ENCODE peak calls at places on chromosomes 1 and 21, in nine cellular contexts. K is HFF-Myc, J is AG10803, Y is tibial artery, U is AG04450, X is heart left ventricle, Q is fibroblast of the aortic adventitia, B is esophagus squamous epithelium, S is SK-N-SH. E is an unnamed sample.

GRCh38 chr1:205568469-205569361 is 63.1 kb downstream of the ELK4 start:
- DNase-seq in K (no peak), J (no peak), Y (no peak), U (no peak), X (no peak), Q (no peak), B (no peak), S (peak), E (no peak)

GRCh38 chr1:10225573-10225972 is 15.2 kb downstream of the KIF1B start:
- DNase-seq in K (no peak), J (peak), Y (no peak), U (no peak), X (no peak), Q (no peak), B (no peak), S (no peak), E (peak)

GRCh38 chr1:235844776-235845175 is 21.9 kb downstream of the LYST start:
- DNase-seq in K (no peak), J (no peak), Y (no peak), U (no peak), X (no peak), Q (no peak), B (no peak), S (no peak), E (no peak)

GRCh38 chr1:34066921-34067603 is 98.0 kb downstream of the CSMD2 start:
- DNase-seq in K (peak), J (peak), Y (no peak), U (peak), X (no peak), Q (peak), B (no peak), S (no peak), E (peak)

GRCh38 chr1:85125891-85126290 is 74.9 kb downstream of the SYDE2 start:
- DNase-seq in K (no peak), J (no peak), Y (no peak), U (no peak), X (no peak), Q (no peak), B (no peak), S (no peak), E (no peak)

GRCh38 chr1:60033066-60033465 is 40.5 kb downstream of the C1orf87 start:
- DNase-seq in K (no peak), J (peak), Y (no peak), U (no peak), X (no peak), Q (no peak), B (no peak), S (no peak), E (no peak)

GRCh38 chr1:184610872-184611614 is 143.6 kb downstream of the EDEM3 start:
- DNase-seq in K (no peak), J (no peak), Y (no peak), U (no peak), X (peak), Q (no peak), B (no peak), S (peak), E (no peak)

GRCh38 chr1:232893481-232894313 is 56.7 kb upstream of the NTPCR start:
- DNase-seq in K (no peak), J (no peak), Y (no peak), U (no peak), X (no peak), Q (no peak), B (no peak), S (peak), E (no peak)

GRCh38 chr1:42172394-42173133 is 8.0 kb upstream of the GUCA2A start:
- DNase-seq in K (no peak), J (peak), Y (no peak), U (no peak), X (peak), Q (no peak), B (no peak), S (peak), E (no peak)

GRCh38 chr21:46100020-46100419 is 2.1 kb downstream of the COL6A2 start:
- DNase-seq in K (no peak), J (no peak), Y (no peak), U (no peak), X (no peak), Q (no peak), B (no peak), S (no peak), E (no peak)

GRCh38 chr1:239368436-239369109 is 17.8 kb upstream of the CHRM3 start:
- DNase-seq in K (no peak), J (no peak), Y (no peak), U (no peak), X (no peak), Q (no peak), B (no peak), S (no peak), E (no peak)

GRCh38 chr1:109959632-109959973 is 25.0 kb upstream of the AHCYL1 start:
- DNase-seq in K (no peak), J (no peak), Y (no peak), U (no peak), X (no peak), Q (no peak), B (no peak), S (no peak), E (no peak)

GRCh38 chr21:43367296-43367695 is 59.6 kb downstream of the SIK1 start:
- DNase-seq in K (no peak), J (no peak), Y (no peak), U (no peak), X (no peak), Q (no peak), B (no peak), S (peak), E (no peak)
- H3K4me3 ChIP-seq in K (no peak), J (no peak), Y (no peak), U (no peak), X (no peak), Q (no peak), B (no peak), S (no peak), E (no peak)

GRCh38 chr1:58968360-58968952 is 184.6 kb upstream of the JUN start:
- DNase-seq in K (no peak), J (peak), Y (peak), U (no peak), X (peak), Q (peak), B (no peak), S (peak), E (peak)

GRCh38 chr1:58964880-58965279 is 181.0 kb upstream of the JUN start:
- DNase-seq in K (no peak), J (peak), Y (peak), U (no peak), X (no peak), Q (peak), B (no peak), S (no peak), E (peak)

GRCh38 chr1:58966103-58966916 is 182.5 kb upstream of the JUN start:
- DNase-seq in K (no peak), J (no peak), Y (no peak), U (no peak), X (no peak), Q (no peak), B (no peak), S (no peak), E (no peak)

GRCh38 chr1:58964428-58964827 is 180.6 kb upstream of the JUN start:
- DNase-seq in K (no peak), J (no peak), Y (no peak), U (no peak), X (no peak), Q (no peak), B (no peak), S (no peak), E (no peak)

DNA sequence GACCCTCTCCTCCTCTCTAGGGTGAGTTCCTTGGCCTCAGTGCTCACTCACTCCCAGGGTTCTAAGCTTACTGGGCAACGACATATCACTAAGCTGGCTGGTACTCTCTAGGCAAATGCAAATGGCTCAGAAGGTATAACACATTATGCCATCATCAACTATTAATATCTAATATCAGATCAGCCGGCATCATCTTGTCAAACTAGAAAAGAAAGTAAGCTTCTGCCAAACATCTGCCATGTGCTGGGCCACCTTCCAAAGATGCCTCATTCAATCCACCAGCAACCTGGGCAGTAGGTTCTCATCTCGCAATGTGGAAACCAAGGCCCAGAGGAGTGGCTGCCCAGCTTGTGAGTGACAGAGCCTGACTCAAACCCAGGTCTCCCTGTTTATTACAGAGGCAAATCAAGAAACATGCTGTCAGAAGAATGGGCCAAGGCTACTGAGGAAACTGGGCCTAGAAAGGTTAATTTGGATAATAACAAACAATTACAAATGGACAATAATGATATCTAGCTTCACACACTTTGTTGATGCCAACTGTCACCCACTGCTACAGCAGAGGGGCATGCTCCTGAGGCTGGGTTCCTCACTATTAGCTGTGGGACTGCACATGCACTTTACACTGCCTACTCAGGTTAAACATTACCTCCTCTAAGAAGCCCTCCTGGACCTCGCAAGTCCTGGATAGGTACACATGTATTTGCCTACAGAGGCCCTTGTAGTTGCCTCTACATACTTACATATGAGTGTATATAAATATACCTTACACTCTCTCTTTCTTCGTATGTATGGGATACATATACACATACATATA is 183.3 kb upstream of the JUN start:
- DNase-seq in K (no peak), J (no peak), Y (no peak), U (no peak), X (no peak), Q (no peak), B (no peak), S (no peak), E (no peak)
- TF ChIP-seq CTCF in K (no peak), J (no peak), Y (no peak), U (no peak), X (no peak), Q (no peak), B (no peak), S (no peak), E (no peak)

DNA sequence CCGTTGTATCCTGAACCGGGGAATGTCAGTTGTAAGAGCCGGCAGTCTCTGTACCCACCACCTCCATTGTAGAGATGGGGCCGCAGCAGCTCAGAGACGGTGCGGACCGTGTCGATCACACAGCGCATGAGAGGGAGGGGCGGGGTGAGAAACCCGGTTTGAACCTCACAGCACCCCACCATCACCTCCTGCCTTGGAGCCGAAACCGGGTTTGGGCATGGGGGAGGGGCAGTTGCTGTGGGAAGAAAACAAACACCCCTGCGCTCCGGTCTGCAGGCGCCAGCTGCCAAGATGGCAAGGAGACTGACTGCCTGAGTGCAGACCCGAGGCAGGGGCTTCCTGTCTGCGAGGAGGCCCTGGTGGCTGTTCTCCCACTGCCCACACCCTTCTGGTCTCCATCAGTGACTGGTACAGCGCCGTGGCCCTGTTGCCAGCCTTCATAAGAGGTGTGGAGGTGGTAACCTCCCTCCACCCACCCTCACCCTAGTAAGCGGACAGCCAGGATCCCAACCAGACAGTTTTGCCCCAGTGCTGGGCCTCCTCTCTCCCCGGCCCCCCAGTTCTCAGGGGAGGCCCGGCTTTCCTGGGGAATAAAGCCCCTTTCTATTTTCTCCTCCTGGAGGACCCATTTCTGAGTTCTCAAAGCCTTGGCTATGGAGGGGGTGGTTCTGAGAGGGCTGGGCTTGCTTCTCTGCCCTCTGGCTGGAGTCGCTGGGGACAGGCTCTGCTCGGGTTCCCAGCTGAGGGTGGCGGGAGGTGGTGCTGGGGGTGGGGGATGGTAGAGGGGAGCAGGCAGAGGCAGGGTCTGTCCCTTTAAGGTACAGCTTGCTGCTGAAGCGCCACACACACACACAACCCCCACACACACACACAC is 69.4 kb upstream of the SSBP3 start:
- DNase-seq in K (no peak), J (no peak), Y (no peak), U (no peak), X (no peak), Q (no peak), B (no peak), S (peak), E (no peak)
- H3K4me3 ChIP-seq in K (no peak), J (no peak), Y (no peak), U (no peak), X (no peak), Q (no peak), B (peak), S (no peak), E (no peak)

GRCh38 chr1:214658175-214658574 is 55.2 kb downstream of the CENPF start:
- DNase-seq in K (no peak), J (no peak), Y (no peak), U (no peak), X (no peak), Q (no peak), B (no peak), S (no peak), E (no peak)

GRCh38 chr1:214658785-214659184 is 55.8 kb downstream of the CENPF start:
- DNase-seq in K (no peak), J (peak), Y (no peak), U (no peak), X (no peak), Q (peak), B (no peak), S (no peak), E (no peak)

GRCh38 chr1:214662386-214662785 is 59.4 kb downstream of the CENPF start:
- DNase-seq in K (no peak), J (peak), Y (no peak), U (no peak), X (no peak), Q (peak), B (no peak), S (no peak), E (no peak)

GRCh38 chr1:214660190-214660589 is 57.2 kb downstream of the CENPF start:
- DNase-seq in K (no peak), J (no peak), Y (no peak), U (no peak), X (no peak), Q (no peak), B (no peak), S (no peak), E (no peak)

GRCh38 chr1:214660900-214661299 is 57.9 kb downstream of the CENPF start:
- DNase-seq in K (peak), J (peak), Y (no peak), U (peak), X (peak), Q (peak), B (no peak), S (no peak), E (peak)
- TF ChIP-seq CTCF in K (peak), J (peak), Y (no peak), U (peak), X (peak), Q (peak), B (no peak), S (peak), E (peak)

DNA sequence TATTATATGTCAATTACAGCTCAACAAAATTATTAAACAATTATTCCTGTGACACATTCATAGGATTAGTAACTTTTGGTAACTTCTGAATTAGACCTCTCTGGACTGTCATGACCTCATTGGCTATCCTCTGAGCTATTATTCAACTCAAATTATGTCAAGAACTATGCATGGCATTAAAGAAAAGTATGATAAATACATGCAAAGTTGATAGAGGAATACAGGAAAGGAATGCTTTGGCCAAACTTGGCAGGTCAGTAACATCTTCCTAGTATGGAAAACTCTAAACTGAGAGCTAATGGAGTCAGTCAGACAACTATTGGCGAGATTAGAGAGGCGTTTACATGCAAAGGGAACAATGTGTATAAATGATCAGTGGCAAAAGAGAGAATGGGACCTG is 158.4 kb downstream of the DUSP10 start:
- DNase-seq in K (no peak), J (peak), Y (no peak), U (no peak), X (no peak), Q (no peak), B (no peak), S (no peak), E (no peak)
- H3K4me3 ChIP-seq in K (no peak), J (no peak), Y (no peak), U (no peak), X (no peak), Q (no peak), B (no peak), S (no peak), E (no peak)